ENCODE peak calls at places on chromosome 14, in five cellular contexts. J is right cardiac atrium; H is spleen; Z is effector memory CD4-positive, alpha-beta T cell; O is WERI-Rb-1. I is an unnamed sample. For H3K9me3, the result is how much of the 10 kb centered on the place peaks cover.

GRCh38 chr14:71658261-71658860 is 273.9 kb upstream of the RGS6 start:
- DNase-seq in J (no peak), Z (no peak), O (no peak), H (no peak), I (no peak)

GRCh38 chr14:93538411-93538810 is 107.7 kb downstream of the UNC79 start:
- DNase-seq in Z (no peak), O (peak), H (no peak), J (no peak), I (no peak)

GRCh38 chr14:70013269-70013873 is 134.2 kb downstream of the SMOC1 start:
- DNase-seq in O (peak), H (no peak), Z (no peak), J (peak), I (no peak)

GRCh38 chr14:102782974-102783373 is 5.7 kb downstream of the TRAF3 start:
- DNase-seq in Z (no peak), O (no peak), H (no peak), J (no peak), I (no peak)

GRCh38 chr14:51155331-51155730 is 60.4 kb upstream of the TRIM9 start:
- DNase-seq in H (no peak), J (no peak), O (no peak), Z (no peak), I (no peak)

GRCh38 chr14:69260979-69261605 is 1.1 kb downstream of the GALNT16 start:
- DNase-seq in H (peak), O (peak), J (peak), Z (no peak), I (no peak)

GRCh38 chr14:24701031-24701430 is 67.0 kb upstream of the GZMB start:
- DNase-seq in J (no peak), O (no peak), H (no peak), Z (no peak), I (no peak)

GRCh38 chr14:99809376-99809775 is 16.2 kb downstream of the EML1 start:
- DNase-seq in Z (no peak), O (no peak), H (no peak), J (peak), I (no peak)

GRCh38 chr14:105281354-105282097 is 19.3 kb downstream of the BRF1 start:
- DNase-seq in H (no peak), J (no peak), O (no peak), Z (no peak), I (no peak)

GRCh38 chr14:23572841-23573240 is 5.2 kb upstream of the AP1G2 start:
- DNase-seq in Z (no peak), J (peak), O (no peak), H (peak), I (no peak)

GRCh38 chr14:73743431-73743931 is 29.3 kb upstream of the PNMA1 start:
- DNase-seq in J (peak), O (no peak), Z (peak), H (peak), I (peak)

GRCh38 chr14:29637406-29637805 is 290.2 kb downstream of the PRKD1 start:
- DNase-seq in J (peak), O (no peak), H (no peak), Z (no peak), I (no peak)

GRCh38 chr14:77804592-77804991 is 4.7 kb downstream of the ADCK1 start:
- DNase-seq in J (no peak), Z (no peak), H (no peak), O (peak), I (no peak)

GRCh38 chr14:91946313-91947195 is 940 bp downstream of the FBLN5 start:
- DNase-seq in O (no peak), J (no peak), H (no peak), Z (no peak), I (no peak)

GRCh38 chr14:104986487-104987164 is 1.0 kb downstream of the CLBA1 start:
- DNase-seq in J (peak), Z (no peak), O (no peak), H (peak), I (no peak)

GRCh38 chr14:70189678-70190077 is 927 bp upstream of the SLC8A3 start:
- DNase-seq in O (no peak), J (no peak), H (no peak), Z (no peak), I (no peak)

GRCh38 chr14:23631702-23632460 is 4.3 kb upstream of the DHRS2 start:
- DNase-seq in Z (peak), J (peak), O (peak), H (peak), I (peak)

GRCh38 chr14:90301580-90302181 is 30.1 kb downstream of the NRDE2 start:
- DNase-seq in H (no peak), J (no peak), Z (no peak), O (no peak), I (no peak)

GRCh38 chr14:24458736-24459135 is 16.2 kb upstream of the SDR39U1 start:
- DNase-seq in H (no peak), O (no peak), J (no peak), Z (no peak), I (no peak)

GRCh38 chr14:95189400-95190162 is 32.3 kb upstream of the DICER1 start:
- DNase-seq in H (no peak), O (no peak), Z (no peak), J (no peak), I (no peak)

GRCh38 chr14:85711620-85712019 is 181.7 kb downstream of the FLRT2 start:
- DNase-seq in Z (no peak), H (no peak), O (no peak), J (no peak), I (no peak)
- H3K9me3 ChIP-seq in Z (under half), H (under half), O (under half), J (under half), I (under half)

GRCh38 chr14:26026384-26026783 is 571.4 kb downstream of the NOVA1 start:
- DNase-seq in J (no peak), Z (no peak), O (no peak), H (no peak), I (no peak)
- H3K9me3 ChIP-seq in J (under half), Z (under half), O (under half), H (under half), I (under half)

DNA sequence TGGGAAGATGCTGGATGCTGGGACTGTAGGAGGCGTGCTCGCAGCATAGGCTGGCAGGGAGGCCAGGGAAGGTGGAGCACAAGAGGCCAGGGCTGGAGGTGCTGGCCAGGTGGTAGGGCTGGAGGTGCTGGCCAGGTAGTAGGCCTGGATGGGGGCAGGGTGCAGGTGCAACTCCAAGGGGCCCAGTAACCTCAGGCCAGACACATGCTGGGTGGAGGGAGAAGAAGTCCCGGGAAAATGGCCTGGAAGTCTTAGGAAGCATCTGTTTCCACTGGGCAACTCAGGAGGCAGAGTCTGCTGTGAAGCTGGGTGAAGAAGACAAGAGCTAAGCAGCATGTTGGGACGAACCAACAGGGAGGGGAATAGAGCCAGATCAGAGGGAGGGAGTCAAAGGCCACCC is 665.2 kb downstream of the BCL11B start:
- DNase-seq in J (no peak), Z (no peak), O (no peak), H (no peak), I (no peak)
- H3K9me3 ChIP-seq in J (under half), Z (under half), O (under half), H (under half), I (under half)

DNA sequence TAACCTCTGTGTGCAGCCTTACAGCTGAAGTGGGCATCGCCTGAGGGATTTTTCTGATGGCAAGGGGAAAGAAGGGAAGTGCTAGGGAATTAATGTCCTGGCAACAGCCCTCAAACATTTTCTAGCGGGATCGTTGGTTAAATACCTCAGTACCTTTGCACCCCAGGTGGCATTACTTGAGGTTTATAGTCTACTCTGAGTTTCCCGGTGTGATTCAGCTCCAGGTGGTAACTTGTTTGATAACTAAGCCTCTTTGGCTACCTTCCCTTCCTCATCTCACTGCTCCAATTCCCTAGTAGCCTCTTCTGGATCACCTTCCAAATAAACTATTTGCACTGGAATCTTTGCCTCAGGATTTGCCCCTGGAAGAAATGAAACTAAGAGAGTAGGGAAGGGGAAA is 237.0 kb upstream of the SSTR1 start:
- DNase-seq in J (no peak), O (no peak), H (no peak), Z (no peak), I (no peak)
- H3K9me3 ChIP-seq in J (under half), O (under half), H (under half), Z (under half), I (under half)

GRCh38 chr14:53953828-53954550 is 2.6 kb downstream of the BMP4 start:
- DNase-seq in H (peak), J (peak), O (no peak), Z (no peak), I (no peak)
- H3K9me3 ChIP-seq in H (under half), J (under half), O (under half), Z (under half), I (under half)

GRCh38 chr14:97688626-97689336 is 891.6 kb downstream of the VRK1 start:
- DNase-seq in J (no peak), O (no peak), H (no peak), Z (no peak), I (no peak)
- H3K9me3 ChIP-seq in J (under half), O (under half), H (under half), Z (under half), I (under half)

GRCh38 chr14:55157080-55157479 is 28.0 kb downstream of the LGALS3 start:
- DNase-seq in H (no peak), J (no peak), Z (no peak), O (no peak), I (no peak)
- H3K9me3 ChIP-seq in H (under half), J (under half), Z (under half), O (under half), I (under half)

DNA sequence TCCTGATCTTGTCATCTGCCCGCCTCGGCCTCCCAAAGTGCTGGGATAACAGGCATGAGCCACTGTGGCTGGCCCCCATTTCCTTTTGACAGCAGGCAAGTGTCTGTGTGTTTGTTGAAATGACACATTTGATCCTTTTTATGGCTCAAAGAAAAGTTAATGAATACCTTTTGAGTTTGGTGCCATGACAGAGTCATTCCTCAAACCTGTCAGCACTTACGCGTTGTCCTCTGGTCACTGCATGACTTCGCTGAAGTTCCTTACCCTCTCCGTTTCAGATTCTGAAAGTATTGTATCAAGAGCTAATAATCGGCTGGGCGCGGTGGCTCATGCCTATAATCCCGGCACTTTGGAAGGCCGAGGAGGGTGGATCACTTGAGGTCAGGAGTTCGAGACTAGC is 32.4 kb downstream of the NEMF start:
- DNase-seq in J (no peak), H (no peak), O (no peak), Z (no peak), I (no peak)
- H3K9me3 ChIP-seq in J (under half), H (under half), O (under half), Z (under half), I (under half)

DNA sequence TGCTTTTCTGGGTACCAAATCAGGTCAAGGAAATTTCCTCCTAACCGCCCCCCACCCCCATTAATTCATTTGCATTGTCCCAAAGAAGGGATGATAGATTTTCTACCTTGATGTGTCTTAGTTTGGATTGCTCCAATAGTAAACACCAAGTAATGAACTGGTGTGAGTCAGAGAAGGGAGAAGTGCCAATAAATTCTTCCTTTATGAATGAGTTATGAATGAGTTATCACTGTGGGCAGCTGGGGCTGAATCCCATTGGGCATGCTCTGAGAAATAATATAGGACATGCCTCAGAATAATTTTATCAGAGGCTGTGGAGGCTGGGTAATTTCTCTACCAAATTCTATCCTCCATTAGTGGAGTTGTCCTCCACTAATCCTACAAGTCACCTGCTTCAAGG is 277.9 kb upstream of the FLRT2 start:
- DNase-seq in O (no peak), J (no peak), H (no peak), Z (no peak), I (no peak)
- H3K9me3 ChIP-seq in O (under half), J (under half), H (under half), Z (under half), I (under half)

I was measured in T-helper 17 cell.